ENCODE peak calls at places on chromosomes 11 and 22, in six cellular contexts. Q, H, J, T, V and R are unnamed samples. For H3K9me3, the result is how much of the 10 kb centered on the place peaks cover.

GRCh38 chr22:50730013-50730891 is 7.8 kb upstream of the ACR start:
- DNase-seq in Q (peak), H (no peak), J (peak), T (no peak), V (no peak), R (peak)

GRCh38 chr22:37295213-37295886 is 13.0 kb downstream of the CYTH4 start:
- DNase-seq in Q (no peak), H (no peak), J (no peak), T (no peak), V (no peak), R (no peak)

GRCh38 chr22:43561421-43562178 is 149.8 kb downstream of the MPPED1 start:
- DNase-seq in Q (no peak), H (no peak), J (no peak), T (no peak), V (no peak), R (no peak)

GRCh38 chr22:47090591-47091240 is 328.3 kb downstream of the TBC1D22A start:
- DNase-seq in Q (no peak), H (peak), J (peak), T (peak), V (peak), R (no peak)

GRCh38 chr22:36577019-36577418 is 48.1 kb upstream of the EIF3D start:
- DNase-seq in Q (no peak), H (no peak), J (no peak), T (no peak), V (no peak), R (no peak)

GRCh38 chr11:7278314-7278917 is 26.7 kb downstream of the SYT9 start:
- DNase-seq in Q (no peak), H (peak), J (no peak), T (peak), V (no peak), R (no peak)

GRCh38 chr11:129960216-129961214 is 42.1 kb downstream of the PRDM10 start:
- DNase-seq in Q (no peak), H (peak), J (no peak), T (no peak), V (no peak), R (no peak)

GRCh38 chr11:68146704-68147474 is 25.7 kb upstream of the CHKA start:
- DNase-seq in Q (no peak), H (peak), J (no peak), T (no peak), V (no peak), R (peak)

GRCh38 chr22:46108564-46109473 is 41.5 kb upstream of the PPARA start:
- DNase-seq in Q (no peak), H (peak), J (peak), T (no peak), V (no peak), R (no peak)

GRCh38 chr11:90803366-90803765 is 580.5 kb upstream of the CHORDC1 start:
- DNase-seq in Q (no peak), H (no peak), J (no peak), T (no peak), V (no peak), R (no peak)

GRCh38 chr22:16699336-16699735 is 106.7 kb upstream of the CCT8L2 start:
- DNase-seq in Q (no peak), H (no peak), J (no peak), T (no peak), V (no peak), R (no peak)

GRCh38 chr11:121035823-121036222 is 11.9 kb downstream of the TBCEL start:
- DNase-seq in Q (no peak), H (no peak), J (no peak), T (no peak), V (no peak), R (no peak)

GRCh38 chr11:117426297-117426685 is 98.6 kb downstream of the CEP164 start:
- DNase-seq in Q (peak), H (peak), J (peak), T (peak), V (peak), R (peak)

GRCh38 chr11:75426720-75427086 is 6.3 kb downstream of the KLHL35 start:
- DNase-seq in Q (no peak), H (no peak), J (no peak), T (no peak), V (no peak), R (no peak)

GRCh38 chr11:126443120-126443519 is 87.6 kb downstream of the ST3GAL4 start:
- DNase-seq in Q (no peak), H (no peak), J (no peak), T (no peak), V (no peak), R (no peak)

GRCh38 chr11:2787816-2788750 is 88.3 kb upstream of the KCNQ1OT1 start:
- DNase-seq in Q (no peak), H (peak), J (no peak), T (no peak), V (peak), R (no peak)

GRCh38 chr11:27241316-27242122 is 121.5 kb downstream of the CCDC34 start:
- DNase-seq in Q (no peak), H (no peak), J (no peak), T (no peak), V (no peak), R (no peak)

GRCh38 chr11:103942646-103943045 is 93.8 kb upstream of the DDI1 start:
- DNase-seq in Q (no peak), H (no peak), J (no peak), T (no peak), V (no peak), R (no peak)

GRCh38 chr11:45045692-45046471 is 95.2 kb upstream of the TP53I11 start:
- DNase-seq in Q (peak), H (peak), J (peak), T (no peak), V (peak), R (peak)

GRCh38 chr22:41758231-41758630 is 42.2 kb upstream of the CCDC134 start:
- DNase-seq in Q (no peak), H (no peak), J (no peak), T (no peak), V (no peak), R (no peak)

GRCh38 chr11:71080239-71081097 is 171.9 kb downstream of the SHANK2 start:
- DNase-seq in Q (no peak), H (peak), J (no peak), T (peak), V (peak), R (peak)

GRCh38 chr22:40021401-40022000 is 26.7 kb downstream of the FAM83F start:
- DNase-seq in Q (peak), H (no peak), J (no peak), T (no peak), V (no peak), R (no peak)

GRCh38 chr22:33255781-33256180 is 197.6 kb upstream of the SYN3 start:
- DNase-seq in Q (no peak), H (no peak), J (no peak), T (no peak), V (no peak), R (no peak)

GRCh38 chr11:110199184-110199981 is 97.0 kb downstream of the RDX start:
- DNase-seq in Q (no peak), H (no peak), J (no peak), T (no peak), V (no peak), R (no peak)

GRCh38 chr11:64792482-64792881 is 10.5 kb downstream of the MAP4K2 start:
- DNase-seq in Q (no peak), H (no peak), J (no peak), T (no peak), V (no peak), R (peak)

GRCh38 chr11:64553554-64554201 is 37.3 kb upstream of the SLC22A12 start:
- DNase-seq in Q (peak), H (peak), J (peak), T (peak), V (no peak), R (no peak)

GRCh38 chr11:23370580-23371275 is 510.5 kb upstream of the CCDC179 start:
- DNase-seq in Q (no peak), H (peak), J (no peak), T (no peak), V (no peak), R (no peak)

GRCh38 chr11:78935408-78936101 is 360.9 kb upstream of the NARS2 start:
- DNase-seq in Q (no peak), H (no peak), J (no peak), T (no peak), V (no peak), R (no peak)

GRCh38 chr22:19446603-19447387 is 716 bp downstream of the C22orf39 start:
- DNase-seq in Q (no peak), H (no peak), J (no peak), T (peak), V (no peak), R (no peak)

GRCh38 chr11:78940500-78941225 is 366.0 kb upstream of the NARS2 start:
- DNase-seq in Q (no peak), H (no peak), J (no peak), T (peak), V (no peak), R (no peak)

GRCh38 chr11:1771273-1771672 is 7.5 kb upstream of the CTSD start:
- DNase-seq in Q (no peak), H (no peak), J (no peak), T (no peak), V (no peak), R (no peak)

GRCh38 chr22:34841321-34841901 is 224.5 kb upstream of the ISX start:
- DNase-seq in Q (no peak), H (no peak), J (no peak), T (peak), V (no peak), R (no peak)

GRCh38 chr11:5197538-5197937 is 2.9 kb downstream of the OR51V1 start:
- DNase-seq in Q (no peak), H (no peak), J (no peak), T (no peak), V (no peak), R (no peak)

GRCh38 chr11:66121453-66121852 is 51.4 kb downstream of the PACS1 start:
- DNase-seq in Q (no peak), H (no peak), J (no peak), T (no peak), V (no peak), R (no peak)

DNA sequence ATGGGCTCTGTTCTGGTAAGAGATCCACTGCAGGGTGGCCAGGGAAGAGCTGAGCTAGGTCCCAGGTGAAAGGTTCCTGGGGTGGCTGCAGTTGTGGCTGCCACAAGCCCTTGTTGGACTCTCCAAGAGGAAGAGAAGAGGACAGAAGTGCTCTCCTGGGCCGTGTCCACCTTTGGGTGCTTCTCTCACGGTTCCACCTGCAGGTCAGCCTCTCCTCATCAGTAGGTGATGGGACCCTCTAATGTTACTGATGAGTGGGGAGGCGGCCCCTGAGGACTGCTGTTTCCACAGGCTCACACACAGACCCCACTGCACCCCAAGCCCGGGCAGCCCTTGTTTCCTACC is 804.9 kb downstream of the BRD1 start:
- DNase-seq in Q (peak), H (no peak), J (no peak), T (no peak), V (no peak), R (no peak)
- H3K9me3 ChIP-seq in Q (under half), H (under half), J (under half), T (under half), V (under half), R (under half)

GRCh38 chr22:49091917-49092545 is 735.6 kb downstream of the BRD1 start:
- DNase-seq in Q (peak), H (no peak), J (no peak), T (no peak), V (no peak), R (peak)
- H3K4me3 ChIP-seq in Q (no peak), H (no peak), J (no peak), T (no peak), V (no peak), R (no peak)

GRCh38 chr22:38698407-38699094 is 2.2 kb downstream of the JOSD1 start:
- DNase-seq in Q (no peak), H (no peak), J (no peak), T (no peak), V (no peak), R (no peak)
- H3K27ac ChIP-seq in Q (peak), H (peak), J (no peak), T (no peak), V (peak), R (peak)

DNA sequence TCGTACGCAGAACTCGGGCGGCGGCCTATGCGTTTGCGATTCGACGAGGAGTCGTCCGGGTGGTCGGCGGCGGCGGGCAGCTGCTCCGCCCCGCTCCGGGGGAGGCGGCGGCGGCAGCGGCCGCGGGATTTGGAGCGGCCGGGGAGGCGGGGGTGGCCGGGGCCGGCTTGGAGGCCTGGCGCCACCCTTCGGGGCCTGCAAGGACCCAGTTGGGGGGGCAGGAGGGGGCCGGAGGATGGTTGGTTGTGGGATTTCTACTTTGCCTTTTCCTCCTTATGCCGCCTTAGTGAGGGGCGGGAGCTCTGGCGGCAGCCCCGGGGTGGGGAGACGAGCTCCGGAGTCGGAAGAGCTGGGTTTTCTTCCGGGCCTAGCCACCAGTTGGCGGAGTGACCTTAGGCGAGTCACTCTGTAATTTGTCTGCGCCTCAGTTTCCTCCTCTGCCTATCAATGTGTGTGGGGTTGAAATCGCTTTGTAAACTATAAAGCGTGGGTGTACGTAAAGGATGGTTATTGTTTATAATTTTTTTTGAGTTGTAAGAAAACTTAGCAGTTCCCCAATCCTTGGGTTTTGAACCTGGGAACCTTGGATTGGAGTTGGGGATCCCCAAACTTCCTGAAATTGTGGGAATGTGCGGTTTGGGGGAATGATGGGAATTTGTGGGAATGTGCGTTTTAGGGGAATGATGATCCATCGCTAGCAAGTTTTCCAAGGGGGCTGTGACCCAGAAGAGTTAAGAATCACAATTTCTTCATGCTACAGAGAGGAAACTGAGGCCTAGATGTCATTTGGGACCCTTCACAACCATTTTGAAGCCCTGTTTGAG is 679 bp downstream of the TUG1 start:
- DNase-seq in Q (peak), H (peak), J (peak), T (no peak), V (peak), R (no peak)
- H3K9me3 ChIP-seq in Q (under half), H (under half), J (under half), T (half or more), V (under half), R (under half)

GRCh38 chr22:24553597-24554315 is 1.2 kb downstream of the GUCD1 start:
- DNase-seq in Q (no peak), H (peak), J (no peak), T (no peak), V (no peak), R (no peak)
- H3K4me3 ChIP-seq in Q (peak), H (peak), J (peak), T (peak), V (peak), R (peak)

GRCh38 chr11:20065040-20065805 is 95.1 kb downstream of the DBX1 start:
- DNase-seq in Q (no peak), H (no peak), J (no peak), T (no peak), V (no peak), R (no peak)
- H3K27ac ChIP-seq in Q (peak), H (no peak), J (no peak), T (no peak), V (no peak), R (no peak)

DNA sequence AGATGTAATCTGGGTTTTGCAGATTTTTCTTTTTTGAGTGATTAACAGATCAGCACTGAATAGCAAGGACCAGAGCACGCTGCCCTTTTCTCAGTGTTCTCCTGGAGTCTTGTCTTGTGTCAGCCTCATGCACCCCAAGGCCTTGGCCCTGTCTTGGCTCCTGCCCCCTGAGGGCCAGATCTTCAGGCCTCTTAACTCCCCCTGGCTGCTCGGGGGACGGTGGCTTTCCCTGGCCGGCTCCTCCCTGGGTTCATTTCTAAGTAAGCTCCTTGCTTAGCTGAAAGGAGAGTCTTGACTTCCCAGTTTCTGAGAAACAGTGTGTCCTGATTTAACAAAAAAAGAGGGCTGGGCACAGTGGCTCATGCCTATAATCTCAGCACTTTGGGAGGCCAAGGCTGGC is 1139.3 kb downstream of the BRD1 start:
- DNase-seq in Q (no peak), H (no peak), J (no peak), T (no peak), V (no peak), R (no peak)
- H3K9me3 ChIP-seq in Q (under half), H (under half), J (under half), T (under half), V (under half), R (under half)

GRCh38 chr22:38751066-38751421 is 4.8 kb downstream of the SUN2 start:
- DNase-seq in Q (no peak), H (no peak), J (no peak), T (no peak), V (no peak), R (no peak)
- H3K4me3 ChIP-seq in Q (no peak), H (no peak), J (no peak), T (no peak), V (no peak), R (no peak)

GRCh38 chr11:100716848-100717247 is 29.8 kb downstream of the ARHGAP42 start:
- DNase-seq in Q (no peak), H (no peak), J (no peak), T (no peak), V (no peak), R (no peak)

GRCh38 chr11:100715163-100715792 is 28.2 kb downstream of the ARHGAP42 start:
- DNase-seq in Q (no peak), H (peak), J (no peak), T (no peak), V (no peak), R (no peak)

GRCh38 chr11:100719362-100719761 is 32.3 kb downstream of the ARHGAP42 start:
- DNase-seq in Q (no peak), H (peak), J (no peak), T (no peak), V (no peak), R (no peak)

GRCh38 chr11:100719809-100720221 is 32.7 kb downstream of the ARHGAP42 start:
- DNase-seq in Q (peak), H (peak), J (peak), T (no peak), V (no peak), R (no peak)
- H3K27ac ChIP-seq in Q (no peak), H (peak), J (peak), T (no peak), V (peak), R (peak)